ENCODE peak calls at places on chromosomes 7 and 10, in five cellular contexts. One of them, this sample, is unnamed. For H3K9me2, the result is how much of the 10 kb centered on the place peaks cover.

GRCh38 chr7:136868496-136869005 is at the start of gene CHRM2:
- DNase-seq in PC-3: no peak
- DNase-seq in PC-9: no peak
- DNase-seq in Karpas-422: no peak
- DNase-seq in HCT116: no peak
- DNase-seq in this sample: peak

GRCh38 chr10:878333-878753 is 53.2 kb downstream of the LARP4B start:
- DNase-seq in PC-3: no peak
- DNase-seq in HCT116: no peak
- DNase-seq in PC-9: no peak
- DNase-seq in Karpas-422: no peak
- DNase-seq in this sample: no peak

GRCh38 chr10:103812431-103812830 is 42.9 kb downstream of the SH3PXD2A start:
- DNase-seq in Karpas-422: no peak
- DNase-seq in HCT116: no peak
- DNase-seq in PC-9: no peak
- DNase-seq in PC-3: no peak
- DNase-seq in this sample: no peak

GRCh38 chr10:43594944-43595589 is 11.2 kb upstream of the ZNF485 start:
- DNase-seq in HCT116: no peak
- DNase-seq in PC-9: no peak
- DNase-seq in Karpas-422: peak
- DNase-seq in PC-3: peak
- DNase-seq in this sample: no peak

GRCh38 chr7:135160858-135161653 is 9.5 kb downstream of the CYREN start:
- DNase-seq in PC-3: no peak
- DNase-seq in PC-9: no peak
- DNase-seq in HCT116: no peak
- DNase-seq in Karpas-422: no peak
- DNase-seq in this sample: peak

GRCh38 chr10:17643339-17643754 is 604 bp upstream of the STAM start:
- DNase-seq in PC-9: peak
- DNase-seq in HCT116: no peak
- DNase-seq in Karpas-422: no peak
- DNase-seq in PC-3: peak
- DNase-seq in this sample: peak

GRCh38 chr7:138433583-138434437 is 26.2 kb upstream of the TRIM24 start:
- DNase-seq in PC-3: peak
- DNase-seq in PC-9: no peak
- DNase-seq in HCT116: no peak
- DNase-seq in Karpas-422: no peak
- DNase-seq in this sample: no peak

GRCh38 chr10:43348511-43349312 is 22.7 kb upstream of the FXYD4 start:
- DNase-seq in HCT116: peak
- DNase-seq in PC-9: peak
- DNase-seq in PC-3: peak
- DNase-seq in Karpas-422: peak
- DNase-seq in this sample: peak

GRCh38 chr10:35640951-35641429 is 1.1 kb downstream of the FZD8 start:
- DNase-seq in HCT116: peak
- DNase-seq in Karpas-422: no peak
- DNase-seq in PC-3: peak
- DNase-seq in PC-9: peak
- DNase-seq in this sample: peak

GRCh38 chr10:103967433-103968142 is 648 bp downstream of the SLK start:
- DNase-seq in Karpas-422: peak
- DNase-seq in PC-9: no peak
- DNase-seq in PC-3: peak
- DNase-seq in HCT116: no peak
- DNase-seq in this sample: peak

GRCh38 chr10:50992972-50993766 is 81.1 kb upstream of the PRKG1 start:
- DNase-seq in Karpas-422: no peak
- DNase-seq in PC-3: peak
- DNase-seq in HCT116: no peak
- DNase-seq in PC-9: no peak
- DNase-seq in this sample: no peak

GRCh38 chr7:51013218-51013786 is 230.6 kb upstream of the GRB10 start:
- DNase-seq in HCT116: no peak
- DNase-seq in PC-3: no peak
- DNase-seq in PC-9: no peak
- DNase-seq in Karpas-422: no peak
- DNase-seq in this sample: no peak

GRCh38 chr10:26810435-26811026 is 50.2 kb downstream of the ABI1 start:
- DNase-seq in HCT116: no peak
- DNase-seq in PC-3: peak
- DNase-seq in Karpas-422: no peak
- DNase-seq in PC-9: no peak
- DNase-seq in this sample: no peak

GRCh38 chr7:28979791-28980190 is 21.7 kb upstream of the TRIL start:
- DNase-seq in HCT116: no peak
- DNase-seq in PC-9: no peak
- DNase-seq in PC-3: no peak
- DNase-seq in Karpas-422: no peak
- DNase-seq in this sample: no peak

GRCh38 chr7:25830986-25831558 is 320.9 kb upstream of the NFE2L3 start:
- DNase-seq in HCT116: no peak
- DNase-seq in PC-9: no peak
- DNase-seq in PC-3: no peak
- DNase-seq in Karpas-422: no peak
- DNase-seq in this sample: no peak

GRCh38 chr7:80634505-80634904 is 3.9 kb upstream of the CD36 start:
- DNase-seq in HCT116: no peak
- DNase-seq in PC-3: peak
- DNase-seq in Karpas-422: no peak
- DNase-seq in PC-9: no peak
- DNase-seq in this sample: no peak

GRCh38 chr7:134995239-134996096 is 9.2 kb downstream of the AGBL3 start:
- DNase-seq in PC-3: no peak
- DNase-seq in HCT116: no peak
- DNase-seq in PC-9: no peak
- DNase-seq in Karpas-422: no peak
- DNase-seq in this sample: no peak

GRCh38 chr10:121580276-121581116 is 17.7 kb downstream of the FGFR2 start:
- DNase-seq in Karpas-422: peak
- DNase-seq in PC-9: no peak
- DNase-seq in PC-3: peak
- DNase-seq in HCT116: no peak
- DNase-seq in this sample: peak

GRCh38 chr7:25842201-25842726 is 309.7 kb upstream of the NFE2L3 start:
- DNase-seq in HCT116: no peak
- DNase-seq in Karpas-422: no peak
- DNase-seq in PC-3: no peak
- DNase-seq in PC-9: no peak
- DNase-seq in this sample: no peak

GRCh38 chr10:61215276-61215675 is 237.9 kb downstream of the TMEM26 start:
- DNase-seq in HCT116: no peak
- DNase-seq in PC-3: peak
- DNase-seq in Karpas-422: no peak
- DNase-seq in PC-9: no peak
- DNase-seq in this sample: peak

GRCh38 chr7:36667007-36667406 is 57.3 kb downstream of the AOAH start:
- DNase-seq in HCT116: no peak
- DNase-seq in PC-9: no peak
- DNase-seq in Karpas-422: no peak
- DNase-seq in PC-3: no peak
- DNase-seq in this sample: no peak

GRCh38 chr10:69332278-69333010 is 54.1 kb downstream of the HK1 start:
- DNase-seq in HCT116: no peak
- DNase-seq in Karpas-422: no peak
- DNase-seq in PC-3: no peak
- DNase-seq in PC-9: peak
- DNase-seq in this sample: no peak

DNA sequence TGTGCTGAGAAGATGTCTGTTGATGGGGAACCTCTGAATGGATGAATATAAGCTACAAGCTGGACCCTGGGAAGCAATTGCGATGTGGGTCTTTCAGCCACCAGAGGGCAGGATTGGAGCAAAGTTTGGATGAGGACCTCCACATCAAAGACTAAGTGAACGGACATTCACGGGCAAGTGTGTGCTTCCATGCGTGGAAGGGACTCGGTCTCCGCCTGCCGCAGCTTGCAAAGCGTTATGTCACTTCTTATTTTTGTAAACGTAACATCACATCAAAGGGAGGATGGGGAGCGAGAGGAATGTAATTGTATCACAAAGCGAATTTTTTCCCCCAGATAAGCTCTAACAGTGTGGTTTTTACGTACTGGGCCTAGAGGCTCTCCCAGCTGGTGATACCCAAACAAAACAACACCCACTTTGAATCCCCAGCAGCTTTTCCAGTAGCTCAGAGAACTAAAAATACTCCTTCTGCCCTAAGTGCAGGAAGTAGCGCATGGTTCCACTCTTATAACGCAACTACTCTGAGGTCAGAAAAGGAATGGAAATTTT is 65.0 kb downstream of the VWA2 start:
- DNase-seq in HCT116: peak
- DNase-seq in PC-3: peak
- DNase-seq in PC-9: peak
- DNase-seq in Karpas-422: peak
- DNase-seq in this sample: peak
- H3K9me2 ChIP-seq in HCT116: under half
- H3K9me2 ChIP-seq in PC-3: under half
- H3K9me2 ChIP-seq in PC-9: under half
- H3K9me2 ChIP-seq in Karpas-422: under half
- H3K9me2 ChIP-seq in this sample: under half

GRCh38 chr7:7705316-7705715 is 13.1 kb downstream of the RPA3 start:
- DNase-seq in HCT116: no peak
- DNase-seq in Karpas-422: no peak
- DNase-seq in PC-3: no peak
- DNase-seq in PC-9: no peak
- DNase-seq in this sample: no peak
- H3K9me2 ChIP-seq in HCT116: under half
- H3K9me2 ChIP-seq in Karpas-422: under half
- H3K9me2 ChIP-seq in PC-3: under half
- H3K9me2 ChIP-seq in PC-9: under half
- H3K9me2 ChIP-seq in this sample: under half

DNA sequence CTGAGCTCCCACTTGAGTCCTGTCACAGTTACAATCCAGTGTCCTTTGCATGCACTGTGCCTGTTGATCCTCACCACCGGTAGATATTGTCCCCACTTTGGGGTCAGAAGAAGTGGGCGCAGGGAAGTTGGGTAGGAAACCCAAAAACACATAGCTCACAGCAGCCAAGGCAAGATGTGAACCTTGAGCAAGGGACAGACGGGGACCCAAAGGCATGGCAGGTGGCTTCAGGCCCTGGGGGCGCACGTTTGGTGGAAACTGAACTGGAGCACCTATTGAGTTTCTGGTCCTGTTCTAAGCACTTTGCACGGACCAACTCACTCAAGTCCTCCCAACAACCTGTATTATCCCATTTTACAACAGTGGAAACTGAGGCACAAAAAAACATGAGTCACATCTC is 82.8 kb upstream of the ZNF716 start:
- DNase-seq in PC-3: no peak
- DNase-seq in PC-9: no peak
- DNase-seq in HCT116: no peak
- DNase-seq in Karpas-422: no peak
- DNase-seq in this sample: no peak
- H3K9me2 ChIP-seq in PC-3: under half
- H3K9me2 ChIP-seq in PC-9: under half
- H3K9me2 ChIP-seq in HCT116: under half
- H3K9me2 ChIP-seq in Karpas-422: under half
- H3K9me2 ChIP-seq in this sample: under half

DNA sequence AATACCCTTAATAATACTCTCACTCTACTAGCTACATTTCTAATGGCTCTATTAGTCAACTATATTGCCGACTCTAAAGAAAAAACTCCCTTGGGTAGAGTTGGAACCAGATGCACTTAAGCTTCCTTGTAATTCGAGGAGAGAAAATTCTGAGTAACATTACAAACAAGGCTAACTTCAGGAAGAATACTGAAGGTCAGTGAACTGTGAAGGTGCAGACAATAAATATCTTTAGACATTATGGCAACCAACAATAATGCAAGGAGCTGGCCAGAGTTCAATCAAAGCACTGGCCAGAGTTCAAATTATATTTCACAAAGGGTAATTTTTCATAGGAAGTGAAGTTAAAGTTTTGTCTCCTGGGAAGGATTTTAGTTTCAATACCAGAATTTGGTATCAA is 40.7 kb upstream of the MRLN start:
- DNase-seq in Karpas-422: no peak
- DNase-seq in PC-3: peak
- DNase-seq in PC-9: no peak
- DNase-seq in HCT116: no peak
- DNase-seq in this sample: no peak
- H3K9me2 ChIP-seq in Karpas-422: under half
- H3K9me2 ChIP-seq in PC-3: under half
- H3K9me2 ChIP-seq in PC-9: under half
- H3K9me2 ChIP-seq in HCT116: under half
- H3K9me2 ChIP-seq in this sample: under half

GRCh38 chr10:92502296-92502695 is 71.6 kb downstream of the IDE start:
- DNase-seq in HCT116: no peak
- DNase-seq in PC-3: no peak
- DNase-seq in PC-9: no peak
- DNase-seq in Karpas-422: no peak
- DNase-seq in this sample: no peak
- H3K9me2 ChIP-seq in HCT116: under half
- H3K9me2 ChIP-seq in PC-3: under half
- H3K9me2 ChIP-seq in PC-9: under half
- H3K9me2 ChIP-seq in Karpas-422: under half
- H3K9me2 ChIP-seq in this sample: under half

This sample was measured in GM23338.